ENCODE peak calls at places on chromosomes 16 and 17, in nine cellular contexts. D is HFFc6; B is fibroblast of the aortic adventitia; L is CD4-positive, CD25-positive, alpha-beta regulatory T cell; I is activated CD8-positive, alpha-beta memory T cell treated with anti-CD3 and anti-CD28 coated beads, Interleukin-2, amount 50 U/mL, for 4 hours; H is Calu3; A is stimulated activated CD8-positive, alpha-beta memory T cell treated with anti-CD3 and anti-CD28 coated beads, Interleukin-7, amount 100 ng/mL, for 1 hour; J is endodermal cell; K is NCI-H510A. E is an unnamed sample.

GRCh38 chr17:9839433-9839832 is 13.7 kb downstream of the GLP2R start:
- DNase-seq in K (no peak), I (no peak), H (no peak), A (no peak), J (peak), B (no peak), L (no peak), D (no peak), E (no peak)

GRCh38 chr17:80133626-80133970 is 13.3 kb downstream of the EIF4A3 start:
- DNase-seq in K (no peak), L (no peak), A (no peak), J (peak), B (no peak), H (no peak), D (no peak), I (no peak), E (no peak)

GRCh38 chr17:66397486-66397885 is 95.1 kb downstream of the PRKCA start:
- DNase-seq in D (no peak), B (peak), I (no peak), L (no peak), A (no peak), J (no peak), K (no peak), H (no peak), E (no peak)

GRCh38 chr17:29933379-29933778 is 3.4 kb upstream of the SSH2 start:
- DNase-seq in L (no peak), A (no peak), B (peak), I (no peak), D (peak), H (peak), J (peak), K (no peak), E (no peak)

GRCh38 chr17:50185724-50186545 is 15.5 kb downstream of the COL1A1 start:
- DNase-seq in K (no peak), J (no peak), A (no peak), L (no peak), H (no peak), B (peak), D (no peak), I (no peak), E (no peak)

GRCh38 chr16:85401370-85401916 is 211.7 kb upstream of the GSE1 start:
- DNase-seq in D (no peak), I (peak), H (no peak), A (no peak), J (no peak), L (no peak), B (no peak), K (no peak), E (peak)

GRCh38 chr16:73354426-73354825 is 306.5 kb upstream of the ZFHX3 start:
- DNase-seq in J (no peak), D (no peak), L (no peak), I (no peak), H (no peak), K (no peak), B (no peak), A (no peak), E (no peak)

GRCh38 chr16:10862432-10862831 is 14.6 kb upstream of the CIITA start:
- DNase-seq in A (no peak), H (peak), L (no peak), D (peak), J (no peak), B (peak), I (no peak), K (no peak), E (no peak)

GRCh38 chr16:82835487-82836160 is 208.9 kb downstream of the CDH13 start:
- DNase-seq in J (peak), L (no peak), I (no peak), K (no peak), H (no peak), A (no peak), D (no peak), B (no peak), E (no peak)

GRCh38 chr16:17419266-17419665 is 51.5 kb downstream of the XYLT1 start:
- DNase-seq in K (no peak), L (no peak), J (no peak), B (no peak), I (no peak), D (no peak), A (no peak), H (no peak), E (no peak)

GRCh38 chr16:89023151-89023551 is 46.1 kb upstream of the CBFA2T3 start:
- DNase-seq in A (no peak), J (peak), K (no peak), B (no peak), I (no peak), D (no peak), L (no peak), H (no peak), E (peak)

GRCh38 chr17:75654176-75654575 is 12.8 kb downstream of the RECQL5 start:
- DNase-seq in J (no peak), L (no peak), B (no peak), K (no peak), H (no peak), I (no peak), A (no peak), D (no peak), E (no peak)

GRCh38 chr17:20073056-20073979 is 64.2 kb downstream of the SPECC1 start:
- DNase-seq in J (no peak), B (peak), K (no peak), I (peak), L (no peak), H (no peak), A (no peak), D (no peak), E (peak)

GRCh38 chr16:17556276-17557052 is 85.7 kb upstream of the XYLT1 start:
- DNase-seq in A (no peak), I (no peak), J (peak), B (peak), D (peak), K (peak), H (no peak), L (no peak), E (no peak)

GRCh38 chr16:14354561-14355351 is 275.3 kb downstream of the PARN start:
- DNase-seq in J (no peak), I (no peak), A (no peak), D (no peak), L (no peak), H (no peak), B (peak), K (no peak), E (peak)

GRCh38 chr17:55005520-55005919 is 37.0 kb downstream of the STXBP4 start:
- DNase-seq in J (peak), H (no peak), I (no peak), A (no peak), B (peak), L (no peak), D (no peak), K (no peak), E (no peak)

GRCh38 chr17:65550075-65550635 is 11.3 kb downstream of the AXIN2 start:
- DNase-seq in B (no peak), L (no peak), A (no peak), I (no peak), J (peak), D (no peak), K (no peak), H (no peak), E (no peak)

GRCh38 chr17:57670769-57671545 is 74.1 kb downstream of the CCDC182 start:
- DNase-seq in B (no peak), D (no peak), J (peak), A (no peak), I (no peak), K (no peak), H (no peak), L (no peak), E (no peak)

GRCh38 chr17:73613947-73614655 is 30.1 kb downstream of the SDK2 start:
- DNase-seq in K (no peak), D (no peak), H (no peak), J (peak), I (no peak), A (no peak), L (no peak), B (no peak), E (no peak)

GRCh38 chr17:80842456-80843053 is 149.1 kb upstream of the CHMP6 start:
- DNase-seq in L (no peak), J (no peak), B (no peak), A (no peak), H (no peak), K (no peak), D (no peak), I (no peak), E (no peak)

GRCh38 chr17:43020789-43021738 is 1.1 kb downstream of the VAT1 start:
- DNase-seq in D (peak), B (peak), L (no peak), A (no peak), H (peak), J (peak), I (peak), K (no peak), E (no peak)